ENCODE peak calls at places on chromosomes 6 and 20, in eight cellular contexts. D, G, Q, V, C, H, K and U are unnamed samples.

GRCh38 chr6:10099086-10099499 is 315.8 kb downstream of the TFAP2A start:
- DNase-seq in D (no peak), G (peak), Q (no peak), V (no peak), C (no peak), H (no peak), K (no peak), U (no peak)

GRCh38 chr20:41632896-41633295 is 14.7 kb upstream of the CHD6 start:
- DNase-seq in D (peak), G (peak), Q (no peak), V (no peak), C (no peak), H (peak), K (no peak), U (peak)

GRCh38 chr6:10520468-10520867 is 683 bp upstream of the GCNT2 start:
- DNase-seq in D (no peak), G (no peak), Q (no peak), V (no peak), C (no peak), H (no peak), K (no peak), U (no peak)

GRCh38 chr6:141562181-141562800 is 570.4 kb upstream of the GJE1 start:
- DNase-seq in D (no peak), G (no peak), Q (peak), V (peak), C (no peak), H (no peak), K (no peak), U (no peak)

GRCh38 chr20:63177785-63178444 is 38.0 kb downstream of the YTHDF1 start:
- DNase-seq in D (no peak), G (no peak), Q (no peak), V (no peak), C (no peak), H (no peak), K (no peak), U (no peak)

GRCh38 chr6:158233214-158233795 is 65.2 kb downstream of the GTF2H5 start:
- DNase-seq in D (no peak), G (peak), Q (no peak), V (no peak), C (no peak), H (no peak), K (no peak), U (no peak)

GRCh38 chr6:16168858-16169257 is 40.0 kb downstream of the MYLIP start:
- DNase-seq in D (no peak), G (no peak), Q (peak), V (peak), C (peak), H (peak), K (no peak), U (no peak)

GRCh38 chr6:75460636-75461035 is 33.0 kb downstream of the FILIP1 start:
- DNase-seq in D (no peak), G (no peak), Q (no peak), V (no peak), C (no peak), H (peak), K (no peak), U (no peak)

GRCh38 chr20:63136296-63136695 is 79.6 kb downstream of the YTHDF1 start:
- DNase-seq in D (no peak), G (no peak), Q (no peak), V (no peak), C (no peak), H (no peak), K (no peak), U (no peak)

GRCh38 chr6:20404641-20405032 is 3.0 kb downstream of the E2F3 start:
- DNase-seq in D (peak), G (peak), Q (peak), V (peak), C (peak), H (peak), K (peak), U (no peak)

GRCh38 chr6:156778615-156779205 is 1.5 kb downstream of the ARID1B start:
- DNase-seq in D (no peak), G (peak), Q (no peak), V (peak), C (no peak), H (peak), K (peak), U (no peak)

GRCh38 chr6:170366248-170366960 is 59.8 kb downstream of the FAM120B start:
- DNase-seq in D (no peak), G (no peak), Q (no peak), V (no peak), C (no peak), H (no peak), K (no peak), U (no peak)

GRCh38 chr20:709421-709820 is 33.8 kb upstream of the SCRT2 start:
- DNase-seq in D (no peak), G (peak), Q (peak), V (peak), C (no peak), H (peak), K (no peak), U (no peak)

GRCh38 chr20:16048881-16049280 is 524.4 kb downstream of the KIF16B start:
- DNase-seq in D (no peak), G (no peak), Q (no peak), V (no peak), C (no peak), H (no peak), K (no peak), U (no peak)

GRCh38 chr6:51147756-51148155 is 329.1 kb downstream of the TFAP2B start:
- DNase-seq in D (no peak), G (peak), Q (no peak), V (no peak), C (no peak), H (no peak), K (no peak), U (no peak)

GRCh38 chr6:16322666-16323312 is 84.4 kb downstream of the GMPR start:
- DNase-seq in D (peak), G (no peak), Q (peak), V (peak), C (peak), H (peak), K (peak), U (peak)

GRCh38 chr6:32972353-32973143 is 4.2 kb downstream of the BRD2 start:
- DNase-seq in D (no peak), G (no peak), Q (no peak), V (no peak), C (no peak), H (no peak), K (peak), U (no peak)

GRCh38 chr20:34954905-34955231 is 738 bp downstream of the GSS start:
- DNase-seq in D (peak), G (no peak), Q (no peak), V (peak), C (no peak), H (no peak), K (no peak), U (no peak)

GRCh38 chr6:147287869-147288271 is 83.7 kb downstream of the STXBP5 start:
- DNase-seq in D (peak), G (peak), Q (no peak), V (no peak), C (no peak), H (peak), K (no peak), U (no peak)

GRCh38 chr6:70547313-70547712 is 19.4 kb upstream of the SDHAF4 start:
- DNase-seq in D (peak), G (no peak), Q (no peak), V (no peak), C (peak), H (peak), K (no peak), U (no peak)